ENCODE peak calls at places on chromosomes 1 and 21, in six cellular contexts. C is HepG2, V is GM12891, K is K562, O is GM12878, Q is H1. D is an unnamed sample.

GRCh38 chr1:224168859-224169380 is 14.1 kb upstream of the DEGS1 start:
- DNase-seq in C (peak), V (peak), K (no peak), O (peak), Q (no peak), D (peak)

GRCh38 chr1:109994654-109995053 is 10.1 kb downstream of the AHCYL1 start:
- DNase-seq in C (no peak), V (no peak), K (no peak), O (no peak), Q (no peak), D (no peak)

GRCh38 chr1:109928591-109929111 is 18.0 kb downstream of the CSF1 start:
- DNase-seq in C (no peak), V (no peak), K (no peak), O (no peak), Q (no peak), D (no peak)

GRCh38 chr1:118115567-118116272 is 69.3 kb downstream of the SPAG17 start:
- DNase-seq in C (no peak), V (no peak), K (no peak), O (no peak), Q (no peak), D (no peak)

GRCh38 chr21:14591882-14592281 is 45.8 kb upstream of the SAMSN1 start:
- DNase-seq in C (no peak), V (no peak), K (no peak), O (no peak), Q (no peak), D (no peak)

GRCh38 chr1:82299680-82300079 is 498.9 kb downstream of the ADGRL2 start:
- DNase-seq in C (no peak), V (no peak), K (no peak), O (no peak), Q (no peak), D (no peak)

GRCh38 chr1:112722601-112723510 is 7.7 kb upstream of the PPM1J start:
- DNase-seq in C (no peak), V (no peak), K (no peak), O (no peak), Q (peak), D (no peak)

GRCh38 chr1:92485374-92486250 is 1.1 kb downstream of the GFI1 start:
- DNase-seq in C (peak), V (peak), K (peak), O (no peak), Q (peak), D (peak)

GRCh38 chr1:94550396-94550795 is 8.8 kb upstream of the F3 start:
- DNase-seq in C (no peak), V (no peak), K (no peak), O (no peak), Q (no peak), D (no peak)

GRCh38 chr1:200364831-200365230 is 45.0 kb downstream of the ZNF281 start:
- DNase-seq in C (no peak), V (no peak), K (no peak), O (no peak), Q (peak), D (no peak)

GRCh38 chr21:30072496-30072895 is 94.1 kb downstream of the CLDN17 start:
- DNase-seq in C (no peak), V (no peak), K (no peak), O (no peak), Q (no peak), D (no peak)

GRCh38 chr1:183152216-183152615 is 33.8 kb upstream of the LAMC2 start:
- DNase-seq in C (no peak), V (no peak), K (no peak), O (no peak), Q (no peak), D (no peak)

GRCh38 chr1:228953207-228953606 is 217.9 kb downstream of the RHOU start:
- DNase-seq in C (no peak), V (no peak), K (no peak), O (no peak), Q (no peak), D (no peak)

GRCh38 chr1:23337869-23338268 is 6.2 kb downstream of the HNRNPR start:
- DNase-seq in C (no peak), V (no peak), K (no peak), O (no peak), Q (no peak), D (no peak)

GRCh38 chr1:229131243-229132105 is 139.4 kb upstream of the RAB4A start:
- DNase-seq in C (peak), V (no peak), K (no peak), O (no peak), Q (no peak), D (no peak)

GRCh38 chr1:206859082-206859491 is 6.3 kb upstream of the IL20 start:
- DNase-seq in C (no peak), V (no peak), K (no peak), O (no peak), Q (no peak), D (no peak)

GRCh38 chr1:178564783-178565180 is 51.9 kb downstream of the TEX35 start:
- DNase-seq in C (no peak), V (no peak), K (no peak), O (no peak), Q (no peak), D (no peak)

GRCh38 chr21:46368533-46369285 is 44.8 kb downstream of the PCNT start:
- DNase-seq in C (no peak), V (peak), K (no peak), O (peak), Q (no peak), D (no peak)

GRCh38 chr1:205582471-205583291 is 49.1 kb downstream of the ELK4 start:
- DNase-seq in C (no peak), V (no peak), K (no peak), O (no peak), Q (no peak), D (no peak)

GRCh38 chr1:62142550-62142949 is 52.1 kb upstream of the L1TD1 start:
- DNase-seq in C (no peak), V (no peak), K (no peak), O (no peak), Q (peak), D (no peak)

GRCh38 chr1:76577818-76578185 is 289.5 kb upstream of the ST6GALNAC5 start:
- DNase-seq in C (no peak), V (no peak), K (no peak), O (no peak), Q (no peak), D (no peak)

GRCh38 chr1:27144920-27145661 is 9.8 kb downstream of the SLC9A1 start:
- DNase-seq in C (no peak), V (no peak), K (no peak), O (no peak), Q (no peak), D (no peak)

GRCh38 chr1:165288301-165289120 is 68.0 kb downstream of the LMX1A start:
- DNase-seq in C (no peak), V (no peak), K (no peak), O (no peak), Q (no peak), D (no peak)

GRCh38 chr1:64425521-64425920 is 44.4 kb upstream of the CACHD1 start:
- DNase-seq in C (no peak), V (no peak), K (no peak), O (no peak), Q (no peak), D (no peak)

GRCh38 chr1:64426691-64427090 is 43.2 kb upstream of the CACHD1 start:
- DNase-seq in C (no peak), V (no peak), K (no peak), O (no peak), Q (no peak), D (no peak)

GRCh38 chr1:64423526-64423925 is 46.4 kb upstream of the CACHD1 start:
- DNase-seq in C (no peak), V (no peak), K (no peak), O (no peak), Q (no peak), D (no peak)

GRCh38 chr1:64424412-64424811 is 45.5 kb upstream of the CACHD1 start:
- DNase-seq in C (no peak), V (no peak), K (no peak), O (no peak), Q (no peak), D (no peak)

GRCh38 chr1:64427879-64428278 is 42.0 kb upstream of the CACHD1 start:
- DNase-seq in C (no peak), V (no peak), K (no peak), O (no peak), Q (no peak), D (no peak)
- TF ChIP-seq POLR2A in C (no peak), V (no peak), K (no peak), O (no peak), Q (no peak), D (no peak)

GRCh38 chr1:171792656-171793055 is 11.2 kb downstream of the METTL13 start:
- DNase-seq in C (no peak), V (no peak), K (no peak), O (no peak), Q (no peak), D (no peak)

GRCh38 chr1:171793656-171794055 is 12.2 kb downstream of the METTL13 start:
- DNase-seq in C (no peak), V (no peak), K (no peak), O (no peak), Q (no peak), D (no peak)

GRCh38 chr1:171796592-171796991 is 15.1 kb downstream of the METTL13 start:
- DNase-seq in C (no peak), V (no peak), K (no peak), O (no peak), Q (no peak), D (no peak)

GRCh38 chr1:171790318-171790717 is 8.9 kb downstream of the METTL13 start:
- DNase-seq in C (no peak), V (no peak), K (no peak), O (no peak), Q (no peak), D (no peak)

DNA sequence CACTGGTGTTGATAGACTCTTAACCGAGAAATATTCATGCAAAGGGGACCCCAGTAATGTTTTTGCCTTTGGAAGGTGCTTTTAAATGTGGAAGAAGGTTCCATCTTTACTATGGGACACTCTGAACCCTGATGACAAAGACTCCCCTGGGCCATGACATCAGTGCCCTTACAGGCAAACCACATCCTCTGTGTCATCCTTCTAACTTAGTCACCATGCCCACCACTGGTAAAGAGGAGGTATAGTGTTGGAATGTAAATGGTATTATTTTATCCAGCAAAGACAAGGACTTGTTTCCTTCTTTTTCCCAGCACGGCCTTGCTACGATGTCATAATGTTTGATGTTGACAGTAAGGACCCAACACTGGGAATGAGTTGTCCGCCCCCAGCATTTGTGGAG is 12.6 kb downstream of the METTL13 start:
- DNase-seq in C (peak), V (no peak), K (no peak), O (no peak), Q (no peak), D (no peak)
- TF ChIP-seq TAF1 in C (no peak), V (no peak), K (no peak), O (no peak), Q (no peak), D (no peak)

GRCh38 chr1:231220801-231221200 is 20.2 kb upstream of the GNPAT start:
- DNase-seq in C (no peak), V (no peak), K (no peak), O (no peak), Q (no peak), D (no peak)
- TF ChIP-seq POLR2AphosphoS5 in C (no peak), V (no peak), K (no peak), O (no peak), Q (no peak), D (no peak)

GRCh38 chr1:174159253-174160108 is at the start of gene RABGAP1L:
- DNase-seq in C (peak), V (peak), K (peak), O (peak), Q (peak), D (peak)
- TF ChIP-seq POLR2A in C (peak), V (peak), K (peak), O (peak), Q (peak), D (peak)

DNA sequence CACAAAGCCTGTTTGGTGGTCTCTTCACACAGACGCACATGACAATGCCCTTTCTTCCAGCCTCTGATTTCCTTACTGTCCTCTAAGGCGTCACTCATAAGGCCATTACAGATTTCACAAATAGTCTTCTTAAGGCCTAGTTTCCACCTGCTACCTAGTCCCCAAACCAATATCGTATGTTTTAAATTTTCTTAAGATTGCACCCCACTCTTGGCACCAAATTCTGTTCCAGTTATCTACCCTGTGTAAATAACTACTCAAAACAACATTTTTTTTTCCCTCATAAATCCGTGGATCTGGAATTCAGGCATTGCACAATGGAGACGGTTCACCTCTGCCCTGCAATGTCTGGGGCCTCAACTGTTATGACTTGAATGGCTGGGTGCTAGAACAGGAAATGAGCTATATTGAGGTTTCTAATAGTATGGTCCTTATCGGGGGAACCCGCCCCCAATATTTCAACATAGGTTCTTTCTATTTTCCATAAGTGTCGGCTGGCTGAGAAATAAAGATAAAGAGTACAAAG is 36.9 kb upstream of the SERTAD4 start:
- DNase-seq in C (no peak), V (no peak), K (no peak), O (no peak), Q (no peak), D (no peak)
- TF ChIP-seq TAF1 in C (no peak), V (no peak), K (no peak), O (no peak), Q (no peak), D (no peak)

GRCh38 chr1:169204184-169204583 is 97.7 kb downstream of the ATP1B1 start:
- DNase-seq in C (no peak), V (no peak), K (no peak), O (no peak), Q (no peak), D (no peak)

GRCh38 chr1:169202836-169203235 is 96.3 kb downstream of the ATP1B1 start:
- DNase-seq in C (peak), V (no peak), K (no peak), O (no peak), Q (no peak), D (no peak)

GRCh38 chr1:169212088-169212487 is 105.6 kb downstream of the ATP1B1 start:
- DNase-seq in C (no peak), V (no peak), K (no peak), O (no peak), Q (no peak), D (no peak)

DNA sequence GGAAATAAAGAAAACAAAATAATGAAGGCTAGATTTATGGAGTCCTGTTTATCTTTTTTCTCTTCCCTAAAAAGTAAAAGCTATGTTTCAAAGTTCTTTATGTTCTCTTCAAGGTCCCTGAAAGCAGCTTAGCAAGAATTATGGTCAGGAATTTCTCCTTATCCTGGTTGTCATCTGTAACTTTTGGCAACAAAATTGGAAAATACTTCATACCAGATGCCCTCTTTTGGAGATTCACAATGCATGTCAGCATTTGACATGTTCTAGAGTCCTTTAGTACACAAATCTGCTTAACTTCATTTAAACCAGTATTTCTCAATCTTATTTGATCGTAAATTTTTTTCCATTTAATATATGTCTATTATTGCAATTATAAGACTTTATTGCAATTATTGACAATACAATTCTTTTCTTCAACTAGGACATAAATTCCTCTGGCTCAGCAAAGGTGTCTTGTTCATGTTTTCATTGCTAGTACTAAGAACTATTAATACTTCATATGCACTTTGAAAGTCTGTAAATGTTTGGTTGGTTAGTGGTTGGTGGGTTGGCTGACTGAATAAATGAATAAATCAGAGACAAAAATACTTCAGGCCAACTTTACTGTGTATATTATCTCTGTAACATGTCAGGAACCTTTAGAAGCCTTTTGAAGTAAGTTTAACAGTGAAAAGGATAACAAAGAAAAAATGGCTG is 101.5 kb downstream of the ATP1B1 start:
- DNase-seq in C (no peak), V (no peak), K (no peak), O (no peak), Q (no peak), D (no peak)
- TF ChIP-seq POLR2AphosphoS5 in C (no peak), V (no peak), K (no peak), O (no peak), Q (no peak), D (no peak)

GRCh38 chr1:233387585-233387984 is 60.1 kb downstream of the MAP3K21 start:
- DNase-seq in C (no peak), V (no peak), K (no peak), O (no peak), Q (no peak), D (no peak)

GRCh38 chr1:233389169-233389568 is 61.6 kb downstream of the MAP3K21 start:
- DNase-seq in C (no peak), V (no peak), K (no peak), O (no peak), Q (no peak), D (no peak)

GRCh38 chr1:233389867-233390266 is 62.3 kb downstream of the MAP3K21 start:
- DNase-seq in C (no peak), V (no peak), K (no peak), O (no peak), Q (no peak), D (no peak)

GRCh38 chr1:233383984-233384383 is 56.5 kb downstream of the MAP3K21 start:
- DNase-seq in C (no peak), V (no peak), K (no peak), O (no peak), Q (no peak), D (no peak)

GRCh38 chr1:233386336-233386735 is 58.8 kb downstream of the MAP3K21 start:
- DNase-seq in C (no peak), V (no peak), K (no peak), O (no peak), Q (no peak), D (no peak)
- TF ChIP-seq POLR2A in C (no peak), V (no peak), K (no peak), O (no peak), Q (no peak), D (no peak)

DNA sequence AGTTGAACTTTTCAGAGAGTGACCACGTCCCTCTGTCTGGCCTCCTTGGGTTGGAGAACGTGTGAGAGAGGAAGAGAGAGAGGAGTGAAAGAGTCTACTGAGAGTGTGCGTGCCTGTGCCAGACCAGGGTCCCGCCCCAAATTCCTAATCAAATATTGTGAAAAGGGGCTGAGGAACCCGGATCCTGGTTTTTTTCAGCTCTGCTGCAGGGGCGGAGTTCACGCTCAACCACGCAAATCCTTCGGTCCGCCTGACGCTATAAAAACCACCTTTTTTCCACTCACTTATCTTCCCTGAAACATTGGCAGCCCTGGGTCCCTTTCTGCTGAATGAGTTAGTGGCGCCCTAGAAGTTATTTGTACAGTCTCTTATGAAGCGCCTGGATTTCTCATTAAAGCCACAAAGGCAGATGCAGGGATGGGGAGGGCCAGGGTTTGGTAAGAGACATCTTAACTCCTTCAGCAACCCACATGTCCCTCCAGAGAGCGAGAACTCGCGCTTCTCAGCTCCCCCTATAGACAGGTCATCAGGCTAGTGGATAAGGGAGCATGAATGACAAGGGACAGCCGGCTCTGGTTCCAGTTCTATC is at the start of gene FMOD:
- DNase-seq in C (no peak), V (no peak), K (peak), O (no peak), Q (no peak), D (no peak)
- TF ChIP-seq TAF1 in C (no peak), V (no peak), K (no peak), O (no peak), Q (no peak), D (no peak)

D was measured in GM12892.